ENCODE peak calls at places on chromosomes 2 and 18, in ten cellular contexts. C, N, J, T, Y, A, I, D, F and P are unnamed samples.

GRCh38 chr2:120678251-120678650 is 57.4 kb upstream of the GLI2 start:
- DNase-seq in C (no peak), N (no peak), J (peak), T (no peak), Y (no peak), A (peak), I (no peak), D (no peak), F (no peak), P (no peak)

GRCh38 chr18:56953444-56953843 is 193.4 kb upstream of the BOD1L2 start:
- DNase-seq in C (peak), N (no peak), J (no peak), T (no peak), Y (no peak), A (no peak), I (no peak), D (no peak), F (no peak), P (no peak)

GRCh38 chr2:5942204-5942603 is 250.0 kb downstream of the SOX11 start:
- DNase-seq in C (no peak), N (no peak), J (no peak), T (no peak), Y (no peak), A (no peak), I (no peak), D (no peak), F (no peak), P (no peak)

GRCh38 chr2:64262068-64262467 is 117.8 kb upstream of the PELI1 start:
- DNase-seq in C (no peak), N (peak), J (peak), T (no peak), Y (peak), A (no peak), I (no peak), D (no peak), F (no peak), P (no peak)

GRCh38 chr2:85748039-85748438 is 5.8 kb upstream of the ATOH8 start:
- DNase-seq in C (no peak), N (no peak), J (no peak), T (no peak), Y (no peak), A (no peak), I (no peak), D (no peak), F (no peak), P (no peak)

GRCh38 chr2:171409436-171409971 is 24.3 kb downstream of the METTL8 start:
- DNase-seq in C (no peak), N (no peak), J (peak), T (no peak), Y (no peak), A (no peak), I (peak), D (no peak), F (no peak), P (no peak)

GRCh38 chr2:127175821-127176354 is 44.2 kb downstream of the CYP27C1 start:
- DNase-seq in C (no peak), N (no peak), J (peak), T (no peak), Y (no peak), A (peak), I (no peak), D (no peak), F (no peak), P (no peak)

GRCh38 chr18:13617826-13618515 is 108.4 kb downstream of the FAM210A start:
- DNase-seq in C (no peak), N (no peak), J (no peak), T (no peak), Y (no peak), A (no peak), I (no peak), D (no peak), F (no peak), P (no peak)

GRCh38 chr2:207320381-207321159 is 154.8 kb upstream of the KLF7 start:
- DNase-seq in C (no peak), N (no peak), J (no peak), T (no peak), Y (no peak), A (no peak), I (no peak), D (no peak), F (no peak), P (no peak)
- TF ChIP-seq CTCF in C (peak), N (no peak), J (no peak), T (no peak), Y (no peak), A (no peak), I (peak), D (peak), F (peak), P (no peak)

GRCh38 chr2:172442072-172442895 is 14.9 kb downstream of the ITGA6 start:
- DNase-seq in C (no peak), N (peak), J (peak), T (no peak), Y (peak), A (no peak), I (peak), D (peak), F (peak), P (no peak)
- H3K4me3 ChIP-seq in C (no peak), N (no peak), J (no peak), T (peak), Y (no peak), A (no peak), I (no peak), D (no peak), F (no peak), P (no peak)

DNA sequence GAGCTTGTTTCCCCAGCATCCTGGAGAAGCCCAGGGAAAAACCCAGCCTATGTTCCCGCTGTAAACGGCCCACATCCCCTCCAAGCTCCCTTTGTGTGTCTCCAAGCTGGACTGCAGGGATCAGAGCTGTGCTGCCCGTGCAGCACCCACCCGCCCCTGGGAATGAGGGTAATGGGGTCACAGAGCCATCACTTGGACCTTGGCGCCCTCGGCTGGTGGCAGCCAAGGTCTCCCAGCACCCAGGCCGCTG is 670 bp upstream of the INPP5D start:
- DNase-seq in C (no peak), N (no peak), J (no peak), T (no peak), Y (no peak), A (peak), I (no peak), D (no peak), F (no peak), P (no peak)
- TF ChIP-seq CTCF in C (no peak), N (no peak), J (no peak), T (no peak), Y (no peak), A (no peak), I (no peak), D (no peak), F (no peak), P (peak)

GRCh38 chr2:212770240-212770639 is 231.6 kb upstream of the ERBB4 start:
- DNase-seq in C (no peak), N (no peak), J (no peak), T (no peak), Y (no peak), A (no peak), I (no peak), D (no peak), F (no peak), P (no peak)
- H3K4me3 ChIP-seq in C (no peak), N (no peak), J (no peak), T (no peak), Y (no peak), A (no peak), I (no peak), D (no peak), F (no peak), P (no peak)